ENCODE peak calls at places on chromosomes 5 and 9, in eight cellular contexts. V, F, B, R, W, T, G and X are unnamed samples.

GRCh38 chr5:137395011-137395755 is 103.9 kb downstream of the SPOCK1 start:
- DNase-seq in V (no peak), R (no peak), F (peak; percentile 52), W (peak; percentile 52), T (no peak), B (no peak), G (no peak), X (no peak)

GRCh38 chr5:143671644-143672569 is 140.1 kb upstream of the HMHB1 start:
- DNase-seq in F (no peak), V (no peak), R (no peak), G (no peak), W (no peak), B (no peak), T (no peak), X (no peak)

GRCh38 chr9:120480707-120481106 is 99.3 kb downstream of the CDK5RAP2 start:
- DNase-seq in G (no peak), W (no peak), R (no peak), T (no peak), V (no peak), B (no peak), F (peak; percentile 25), X (no peak)

GRCh38 chr9:36924071-36924470 is 110.0 kb downstream of the PAX5 start:
- DNase-seq in T (peak; percentile 87), W (peak; percentile 78), G (no peak), V (peak; percentile 27), F (peak; percentile 88), B (no peak), R (no peak), X (no peak)

GRCh38 chr5:65800775-65801174 is 78.8 kb downstream of the NLN start:
- DNase-seq in G (no peak), T (no peak), R (no peak), B (no peak), V (no peak), F (peak; percentile 33), W (no peak), X (no peak)

GRCh38 chr5:143723159-143723558 is 88.8 kb upstream of the HMHB1 start:
- DNase-seq in W (no peak), G (no peak), R (no peak), V (no peak), F (no peak), B (no peak), T (no peak), X (no peak)

GRCh38 chr5:171706736-171707440 is 78.7 kb upstream of the SMIM23 start:
- DNase-seq in F (no peak), W (no peak), V (no peak), R (no peak), B (no peak), T (no peak), G (no peak), X (no peak)

GRCh38 chr5:149349382-149349781 is 4.1 kb downstream of the GRPEL2 start:
- DNase-seq in W (no peak), F (no peak), R (no peak), V (no peak), B (no peak), G (no peak), T (no peak), X (no peak)

GRCh38 chr5:112757468-112758208 is 20.0 kb downstream of the APC start:
- DNase-seq in T (peak; percentile 48), G (no peak), F (peak; percentile 58), V (peak; percentile 80), R (peak; percentile 25), B (peak; percentile 56), W (peak; percentile 42), X (peak; percentile 33)

GRCh38 chr9:1231998-1232919 is 182.1 kb downstream of the DMRT2 start:
- DNase-seq in B (no peak), W (peak; percentile 44), T (no peak), F (peak; percentile 84), R (peak; percentile 83), G (no peak), V (no peak), X (no peak)

GRCh38 chr5:26940981-26941380 is 97.4 kb downstream of the CDH9 start:
- DNase-seq in R (no peak), T (no peak), V (no peak), B (no peak), F (no peak), G (no peak), W (no peak), X (no peak)

GRCh38 chr5:157057459-157058370 is 1.2 kb downstream of the HAVCR1 start:
- DNase-seq in R (no peak), G (no peak), V (no peak), F (no peak), B (no peak), W (no peak), T (no peak), X (no peak)

GRCh38 chr5:152634596-152634995 is 229.5 kb upstream of the NMUR2 start:
- DNase-seq in B (peak; percentile 60), V (no peak), F (no peak), R (no peak), G (no peak), T (no peak), W (no peak), X (no peak)

GRCh38 chr5:68350176-68350575 is 134.6 kb downstream of the PIK3R1 start:
- DNase-seq in R (no peak), G (no peak), T (no peak), B (no peak), V (no peak), F (no peak), W (no peak), X (no peak)

GRCh38 chr5:68406344-68406743 is 190.8 kb downstream of the PIK3R1 start:
- DNase-seq in F (no peak), B (no peak), G (no peak), T (no peak), W (no peak), R (no peak), V (no peak), X (no peak)

GRCh38 chr5:170168002-170168401 is 62.3 kb downstream of the FOXI1 start:
- DNase-seq in G (no peak), V (peak; percentile 19), T (no peak), B (no peak), W (no peak), F (no peak), R (no peak), X (no peak)

GRCh38 chr5:88251048-88251711 is 17.5 kb downstream of the TMEM161B start:
- DNase-seq in F (no peak), B (no peak), R (no peak), V (no peak), T (no peak), W (no peak), G (no peak), X (no peak)

GRCh38 chr5:378976-379742 is 57.6 kb downstream of the AHRR start:
- DNase-seq in V (no peak), R (peak; percentile 1), F (peak; percentile 63), B (no peak), T (no peak), G (no peak), W (no peak), X (no peak)

GRCh38 chr9:68418259-68418845 is 61.9 kb downstream of the PGM5 start:
- DNase-seq in W (no peak), T (no peak), B (peak; percentile 80), F (no peak), R (no peak), V (no peak), G (no peak), X (no peak)

GRCh38 chr9:137247135-137247915 is 3.8 kb upstream of the STPG3 start:
- DNase-seq in B (no peak), V (no peak), T (no peak), F (no peak), G (no peak), R (no peak), W (no peak), X (no peak)

GRCh38 chr5:108260858-108261170 is 121.1 kb downstream of the FBXL17 start:
- DNase-seq in F (no peak), V (no peak), W (no peak), B (no peak), G (no peak), T (no peak), R (no peak), X (no peak)
- TF ChIP-seq CTCF in F (peak; percentile 40), V (no peak), W (no peak), B (no peak), G (peak; percentile 52), T (no peak), R (no peak), X (no peak)

GRCh38 chr9:113011911-113012381 is at the start of gene ZNF883:
- DNase-seq in B (peak; percentile 76), V (peak; percentile 50), W (peak; percentile 33), R (no peak), F (peak; percentile 47), G (no peak), T (no peak), X (no peak)
- TF ChIP-seq CTCF in B (peak; percentile 33), V (no peak), W (no peak), R (no peak), F (peak; percentile 30), G (no peak), T (no peak), X (no peak)

DNA sequence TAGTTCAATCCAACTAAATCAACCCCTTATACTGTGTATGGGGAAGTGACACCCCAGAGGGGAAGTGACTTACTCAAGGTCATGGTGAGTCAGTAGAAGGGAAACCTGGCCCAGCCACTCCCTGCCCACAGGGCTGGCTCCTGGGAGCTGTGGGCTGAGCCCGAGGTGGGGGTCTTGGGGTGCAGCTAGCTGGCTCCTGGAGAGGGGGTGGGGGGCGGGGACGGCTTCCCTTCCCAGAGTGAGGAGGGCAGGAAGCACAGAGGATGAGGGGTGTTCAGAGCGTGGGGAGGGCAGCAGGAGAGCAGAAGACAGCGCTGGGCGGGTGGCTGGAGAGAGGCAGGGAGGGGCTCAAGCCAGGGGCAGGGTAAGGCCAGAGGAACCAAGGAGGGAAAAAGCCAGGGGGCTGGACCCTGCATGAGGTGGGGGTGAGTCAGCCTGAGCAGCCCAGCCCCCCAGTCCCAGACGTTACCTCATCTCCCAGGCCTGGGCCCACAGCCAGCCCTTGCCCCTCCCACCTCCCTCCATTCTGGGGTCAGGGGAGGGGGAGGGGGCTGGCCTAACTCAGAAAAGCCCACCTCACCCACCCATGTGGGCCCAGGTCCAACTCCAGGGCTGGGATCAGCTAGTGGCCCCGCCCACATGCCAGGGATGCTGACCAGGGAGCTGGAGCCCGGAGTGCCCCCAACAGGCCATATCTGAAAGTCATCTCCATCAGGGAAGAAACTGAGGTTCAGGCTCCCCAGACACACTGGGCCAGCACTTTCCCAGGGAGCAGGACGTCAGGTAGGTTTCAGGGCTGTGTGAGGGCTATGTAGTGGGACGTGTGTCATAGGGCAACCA is 2.8 kb downstream of the PDLIM7 start:
- DNase-seq in R (no peak), G (no peak), F (peak; percentile 87), T (peak; percentile 49), V (no peak), W (peak; percentile 65), B (peak; percentile 62), X (peak; percentile 74)
- TF ChIP-seq CTCF in R (no peak), G (no peak), F (peak; percentile 68), T (peak; percentile 45), V (no peak), W (peak; percentile 36), B (peak; percentile 35), X (peak; percentile 17)

DNA sequence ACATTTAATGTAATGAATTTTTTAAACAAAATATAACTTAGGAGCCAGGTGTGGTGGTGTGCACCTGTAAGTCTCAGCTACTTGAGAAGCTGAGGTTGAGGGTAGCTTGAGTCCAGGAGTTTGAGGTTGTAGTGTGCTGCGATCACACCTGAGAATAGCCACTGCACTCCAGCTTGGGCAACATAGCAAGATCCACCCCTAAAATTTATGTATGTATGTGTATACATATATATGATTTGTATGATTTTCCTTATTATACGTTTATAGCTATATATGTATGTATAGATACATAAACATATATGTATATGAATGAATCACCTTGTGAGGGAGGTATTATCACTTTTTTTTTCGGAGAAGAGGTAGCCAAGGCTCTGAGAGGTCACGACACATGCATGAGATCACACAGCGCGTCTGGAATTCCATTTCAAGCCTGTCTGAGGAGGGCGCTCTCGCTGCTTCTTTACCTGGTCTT is 598 bp upstream of the CCNI2 start:
- DNase-seq in R (peak; percentile 38), B (no peak), W (no peak), F (no peak), G (no peak), T (peak; percentile 34), V (no peak), X (no peak)
- TF ChIP-seq CTCF in R (no peak), B (peak; percentile 27), W (peak; percentile 33), F (no peak), G (no peak), T (no peak), V (peak; percentile 28), X (no peak)